ENCODE peak calls at places on chromosomes 7 and 10, in four cellular contexts. One of them, this sample, is unnamed.

GRCh38 chr10:103934308-103934707 is 16.3 kb upstream of the STN1 start:
- DNase-seq in stimulated activated CD8-positive, alpha-beta memory T cell treated with anti-CD3 and anti-CD28 coated beads, Interleukin-4, amount 100 ng/mL, for 24 hours: no peak
- DNase-seq in AML-193: no peak
- DNase-seq in uterus: no peak
- DNase-seq in this sample: no peak

GRCh38 chr10:69786791-69787190 is 14.9 kb upstream of the COL13A1 start:
- DNase-seq in uterus: no peak
- DNase-seq in AML-193: peak; percentile 66
- DNase-seq in stimulated activated CD8-positive, alpha-beta memory T cell treated with anti-CD3 and anti-CD28 coated beads, Interleukin-4, amount 100 ng/mL, for 24 hours: no peak
- DNase-seq in this sample: no peak

GRCh38 chr10:3758491-3758970 is 26.5 kb downstream of the KLF6 start:
- DNase-seq in AML-193: no peak
- DNase-seq in stimulated activated CD8-positive, alpha-beta memory T cell treated with anti-CD3 and anti-CD28 coated beads, Interleukin-4, amount 100 ng/mL, for 24 hours: no peak
- DNase-seq in uterus: no peak
- DNase-seq in this sample: no peak

GRCh38 chr7:82690944-82691343 is 247.4 kb upstream of the CACNA2D1 start:
- DNase-seq in uterus: no peak
- DNase-seq in AML-193: no peak
- DNase-seq in stimulated activated CD8-positive, alpha-beta memory T cell treated with anti-CD3 and anti-CD28 coated beads, Interleukin-4, amount 100 ng/mL, for 24 hours: no peak
- DNase-seq in this sample: no peak

GRCh38 chr7:28832669-28833068 is 125.5 kb downstream of the TRIL start:
- DNase-seq in AML-193: no peak
- DNase-seq in stimulated activated CD8-positive, alpha-beta memory T cell treated with anti-CD3 and anti-CD28 coated beads, Interleukin-4, amount 100 ng/mL, for 24 hours: no peak
- DNase-seq in uterus: no peak
- DNase-seq in this sample: no peak

GRCh38 chr7:116213361-116214155 is 3.2 kb downstream of the TES start:
- DNase-seq in stimulated activated CD8-positive, alpha-beta memory T cell treated with anti-CD3 and anti-CD28 coated beads, Interleukin-4, amount 100 ng/mL, for 24 hours: no peak
- DNase-seq in AML-193: no peak
- DNase-seq in uterus: no peak
- DNase-seq in this sample: no peak

GRCh38 chr7:142939226-142939910 is at the start of gene LLCFC1:
- DNase-seq in AML-193: peak; percentile 1
- DNase-seq in stimulated activated CD8-positive, alpha-beta memory T cell treated with anti-CD3 and anti-CD28 coated beads, Interleukin-4, amount 100 ng/mL, for 24 hours: no peak
- DNase-seq in uterus: no peak
- DNase-seq in this sample: no peak

GRCh38 chr10:13990392-13990805 is 340.3 kb downstream of the FRMD4A start:
- DNase-seq in AML-193: no peak
- DNase-seq in stimulated activated CD8-positive, alpha-beta memory T cell treated with anti-CD3 and anti-CD28 coated beads, Interleukin-4, amount 100 ng/mL, for 24 hours: no peak
- DNase-seq in uterus: peak; percentile 48
- DNase-seq in this sample: no peak

GRCh38 chr10:23035569-23035968 is 59.8 kb upstream of the MSRB2 start:
- DNase-seq in AML-193: no peak
- DNase-seq in stimulated activated CD8-positive, alpha-beta memory T cell treated with anti-CD3 and anti-CD28 coated beads, Interleukin-4, amount 100 ng/mL, for 24 hours: no peak
- DNase-seq in uterus: no peak
- DNase-seq in this sample: no peak

GRCh38 chr7:100100420-100101015 is 679 bp downstream of the MCM7 start:
- DNase-seq in uterus: peak; percentile 93
- DNase-seq in AML-193: peak; percentile 68
- DNase-seq in stimulated activated CD8-positive, alpha-beta memory T cell treated with anti-CD3 and anti-CD28 coated beads, Interleukin-4, amount 100 ng/mL, for 24 hours: peak; percentile 81
- DNase-seq in this sample: peak; percentile 82

GRCh38 chr7:107291434-107291833 is 122.6 kb downstream of the HBP1 start:
- DNase-seq in stimulated activated CD8-positive, alpha-beta memory T cell treated with anti-CD3 and anti-CD28 coated beads, Interleukin-4, amount 100 ng/mL, for 24 hours: no peak
- DNase-seq in uterus: no peak
- DNase-seq in AML-193: no peak
- DNase-seq in this sample: no peak

GRCh38 chr10:17348111-17349008 is 106.0 kb downstream of the ST8SIA6 start:
- DNase-seq in AML-193: no peak
- DNase-seq in uterus: peak; percentile 75
- DNase-seq in stimulated activated CD8-positive, alpha-beta memory T cell treated with anti-CD3 and anti-CD28 coated beads, Interleukin-4, amount 100 ng/mL, for 24 hours: no peak
- DNase-seq in this sample: no peak

GRCh38 chr7:94472608-94473007 is 37.0 kb upstream of the CASD1 start:
- DNase-seq in uterus: no peak
- DNase-seq in stimulated activated CD8-positive, alpha-beta memory T cell treated with anti-CD3 and anti-CD28 coated beads, Interleukin-4, amount 100 ng/mL, for 24 hours: no peak
- DNase-seq in AML-193: no peak
- DNase-seq in this sample: no peak

GRCh38 chr7:74053589-74054186 is 25.7 kb downstream of the ELN start:
- DNase-seq in stimulated activated CD8-positive, alpha-beta memory T cell treated with anti-CD3 and anti-CD28 coated beads, Interleukin-4, amount 100 ng/mL, for 24 hours: no peak
- DNase-seq in uterus: no peak
- DNase-seq in AML-193: no peak
- DNase-seq in this sample: no peak

GRCh38 chr10:18759575-18759974 is 100.3 kb downstream of the ARL5B start:
- DNase-seq in uterus: no peak
- DNase-seq in AML-193: no peak
- DNase-seq in stimulated activated CD8-positive, alpha-beta memory T cell treated with anti-CD3 and anti-CD28 coated beads, Interleukin-4, amount 100 ng/mL, for 24 hours: no peak
- DNase-seq in this sample: no peak

GRCh38 chr7:98281757-98282652 is 519 bp downstream of the BRI3 start:
- DNase-seq in uterus: peak; percentile 59
- DNase-seq in AML-193: no peak
- DNase-seq in stimulated activated CD8-positive, alpha-beta memory T cell treated with anti-CD3 and anti-CD28 coated beads, Interleukin-4, amount 100 ng/mL, for 24 hours: no peak
- DNase-seq in this sample: no peak

GRCh38 chr10:125137601-125138438 is 22.5 kb downstream of the CTBP2 start:
- DNase-seq in uterus: no peak
- DNase-seq in AML-193: no peak
- DNase-seq in stimulated activated CD8-positive, alpha-beta memory T cell treated with anti-CD3 and anti-CD28 coated beads, Interleukin-4, amount 100 ng/mL, for 24 hours: no peak
- DNase-seq in this sample: no peak